ENCODE peak calls at places on chromosomes 12 and 14, in seven cellular contexts. J, L, U, R, I, C and M are unnamed samples. For H3K27me3, the result is how much of the 10 kb centered on the place peaks cover.

GRCh38 chr12:104372048-104372720 is 68.6 kb downstream of the EID3 start:
- DNase-seq in J (no peak), L (no peak), U (no peak), R (no peak), I (peak), C (no peak), M (no peak)

GRCh38 chr14:106822905-106823304 is 1296.5 kb downstream of the TMEM121 start:
- DNase-seq in J (no peak), L (no peak), U (no peak), R (no peak), I (no peak), C (no peak), M (no peak)

GRCh38 chr12:4225571-4225970 is 48.0 kb upstream of the CCND2 start:
- DNase-seq in J (no peak), L (no peak), U (no peak), R (no peak), I (peak), C (no peak), M (no peak)

GRCh38 chr14:65280653-65281052 is 131.9 kb upstream of the FUT8 start:
- DNase-seq in J (no peak), L (no peak), U (no peak), R (no peak), I (no peak), C (no peak), M (no peak)

GRCh38 chr14:50599700-50600444 is 39.9 kb downstream of the ATL1 start:
- DNase-seq in J (no peak), L (peak), U (no peak), R (no peak), I (no peak), C (no peak), M (no peak)

GRCh38 chr12:121793501-121793835 is at the start of gene RHOF:
- DNase-seq in J (no peak), L (no peak), U (no peak), R (peak), I (no peak), C (peak), M (no peak)

GRCh38 chr12:27332407-27333310 is at the start of gene BMAL2:
- DNase-seq in J (no peak), L (peak), U (peak), R (peak), I (no peak), C (peak), M (peak)

GRCh38 chr12:85065816-85066482 is 29.8 kb downstream of the LRRIQ1 start:
- DNase-seq in J (no peak), L (no peak), U (no peak), R (no peak), I (no peak), C (no peak), M (no peak)

GRCh38 chr12:101521136-101521535 is 46.0 kb downstream of the SPIC start:
- DNase-seq in J (no peak), L (no peak), U (no peak), R (no peak), I (no peak), C (no peak), M (no peak)

GRCh38 chr14:24809147-24809546 is 175.2 kb upstream of the GZMB start:
- DNase-seq in J (no peak), L (no peak), U (no peak), R (no peak), I (no peak), C (no peak), M (no peak)

GRCh38 chr14:65531148-65531547 is 118.6 kb downstream of the FUT8 start:
- DNase-seq in J (no peak), L (no peak), U (no peak), R (no peak), I (no peak), C (no peak), M (no peak)

GRCh38 chr12:112711026-112711425 is 80.5 kb upstream of the RPH3A start:
- DNase-seq in J (no peak), L (no peak), U (no peak), R (no peak), I (no peak), C (no peak), M (no peak)

GRCh38 chr12:4824415-4824814 is 85.3 kb upstream of the KCNA1 start:
- DNase-seq in J (no peak), L (peak), U (no peak), R (no peak), I (no peak), C (no peak), M (no peak)

GRCh38 chr14:22375321-22375930 is 213.6 kb downstream of the DAD1 start:
- DNase-seq in J (no peak), L (peak), U (no peak), R (no peak), I (no peak), C (no peak), M (peak)

GRCh38 chr14:26394114-26394855 is 203.5 kb downstream of the NOVA1 start:
- DNase-seq in J (no peak), L (peak), U (no peak), R (peak), I (no peak), C (no peak), M (peak)

GRCh38 chr12:13425766-13426165 is 229.2 kb downstream of the EMP1 start:
- DNase-seq in J (no peak), L (peak), U (no peak), R (no peak), I (no peak), C (no peak), M (no peak)

GRCh38 chr14:70672328-70672675 is 30.6 kb downstream of the TTC9 start:
- DNase-seq in J (no peak), L (no peak), U (no peak), R (no peak), I (no peak), C (no peak), M (no peak)

GRCh38 chr14:101072945-101073597 is 169.5 kb upstream of the RTL1 start:
- DNase-seq in J (no peak), L (peak), U (no peak), R (peak), I (peak), C (no peak), M (peak)

GRCh38 chr14:55028066-55028465 is 1.0 kb downstream of the SOCS4 start:
- DNase-seq in J (no peak), L (peak), U (no peak), R (no peak), I (no peak), C (no peak), M (no peak)

GRCh38 chr14:90382491-90383125 is 14.2 kb upstream of the CALM1 start:
- DNase-seq in J (no peak), L (peak), U (peak), R (peak), I (peak), C (peak), M (peak)

GRCh38 chr12:22437031-22437806 is 102.7 kb upstream of the ST8SIA1 start:
- DNase-seq in J (no peak), L (no peak), U (no peak), R (no peak), I (no peak), C (peak), M (no peak)

GRCh38 chr14:80974338-80975078 is 19.1 kb downstream of the TSHR start:
- DNase-seq in J (no peak), L (no peak), U (no peak), R (no peak), I (no peak), C (no peak), M (no peak)

GRCh38 chr12:106903241-106903950 is 52.3 kb upstream of the TMEM263 start:
- DNase-seq in J (no peak), L (peak), U (peak), R (peak), I (peak), C (peak), M (peak)

GRCh38 chr12:54206807-54207206 is 18.0 kb upstream of the SMUG1 start:
- DNase-seq in J (no peak), L (no peak), U (no peak), R (no peak), I (no peak), C (no peak), M (no peak)

GRCh38 chr12:133204264-133204603 is 22.9 kb downstream of the ZNF268 start:
- DNase-seq in J (no peak), L (no peak), U (no peak), R (no peak), I (no peak), C (no peak), M (no peak)

GRCh38 chr14:23930742-23931141 is 22.8 kb upstream of the DHRS4 start:
- DNase-seq in J (no peak), L (peak), U (no peak), R (no peak), I (peak), C (no peak), M (no peak)

GRCh38 chr12:30278401-30278800 is 417.3 kb downstream of the IPO8 start:
- DNase-seq in J (no peak), L (no peak), U (no peak), R (no peak), I (no peak), C (no peak), M (no peak)

GRCh38 chr12:45670339-45671065 is 59.0 kb upstream of the ARID2 start:
- DNase-seq in J (no peak), L (no peak), U (no peak), R (no peak), I (no peak), C (no peak), M (no peak)

GRCh38 chr12:124995200-124995961 is 1.9 kb downstream of the BRI3BP start:
- DNase-seq in J (no peak), L (no peak), U (no peak), R (no peak), I (no peak), C (no peak), M (no peak)

GRCh38 chr12:554001-554285 is 94.2 kb downstream of the B4GALNT3 start:
- DNase-seq in J (no peak), L (no peak), U (no peak), R (no peak), I (no peak), C (no peak), M (no peak)

GRCh38 chr14:37665951-37666350 is 70.5 kb downstream of the TTC6 start:
- DNase-seq in J (no peak), L (no peak), U (no peak), R (no peak), I (no peak), C (no peak), M (no peak)

GRCh38 chr14:64715146-64715627 is 11.0 kb downstream of the PLEKHG3 start:
- DNase-seq in J (no peak), L (no peak), U (no peak), R (no peak), I (no peak), C (no peak), M (no peak)

GRCh38 chr12:63989301-63989845 is 144.9 kb downstream of the SRGAP1 start:
- DNase-seq in J (no peak), L (peak), U (no peak), R (peak), I (no peak), C (no peak), M (no peak)

GRCh38 chr12:14952295-14952995 is 9.0 kb downstream of the ARHGDIB start:
- DNase-seq in J (no peak), L (peak), U (peak), R (no peak), I (no peak), C (no peak), M (no peak)

GRCh38 chr14:99915305-99916090 is 122.3 kb downstream of the EML1 start:
- DNase-seq in J (no peak), L (no peak), U (no peak), R (no peak), I (no peak), C (no peak), M (no peak)

GRCh38 chr12:46555379-46555778 is 182.8 kb upstream of the SLC38A2 start:
- DNase-seq in J (no peak), L (peak), U (no peak), R (no peak), I (no peak), C (no peak), M (no peak)

GRCh38 chr12:97131220-97131981 is 224.3 kb downstream of the NEDD1 start:
- DNase-seq in J (no peak), L (no peak), U (no peak), R (no peak), I (no peak), C (no peak), M (peak)

GRCh38 chr12:97140355-97140754 is 233.3 kb downstream of the NEDD1 start:
- DNase-seq in J (no peak), L (no peak), U (no peak), R (no peak), I (no peak), C (no peak), M (no peak)

GRCh38 chr12:97132270-97132669 is 225.2 kb downstream of the NEDD1 start:
- DNase-seq in J (no peak), L (no peak), U (no peak), R (no peak), I (no peak), C (no peak), M (no peak)

GRCh38 chr12:97134495-97134894 is 227.4 kb downstream of the NEDD1 start:
- DNase-seq in J (no peak), L (no peak), U (no peak), R (no peak), I (no peak), C (no peak), M (no peak)
- TF ChIP-seq CTCF in J (no peak), L (no peak), U (no peak), R (no peak), I (no peak), C (no peak), M (peak)

GRCh38 chr14:28763914-28764848 is 2.4 kb upstream of the FOXG1 start:
- DNase-seq in J (no peak), L (no peak), U (no peak), R (no peak), I (no peak), C (no peak), M (no peak)

GRCh38 chr14:28760431-28760996 is 6.1 kb upstream of the FOXG1 start:
- DNase-seq in J (no peak), L (no peak), U (no peak), R (no peak), I (no peak), C (no peak), M (no peak)

GRCh38 chr14:28762949-28763313 is 3.7 kb upstream of the FOXG1 start:
- DNase-seq in J (no peak), L (no peak), U (no peak), R (no peak), I (no peak), C (no peak), M (no peak)

GRCh38 chr14:28761438-28762289 is 4.9 kb upstream of the FOXG1 start:
- DNase-seq in J (no peak), L (no peak), U (no peak), R (no peak), I (no peak), C (no peak), M (no peak)

GRCh38 chr14:28762290-28762948 is 4.2 kb upstream of the FOXG1 start:
- DNase-seq in J (no peak), L (no peak), U (no peak), R (no peak), I (no peak), C (no peak), M (no peak)
- H3K27me3 ChIP-seq in J (half or more), L (half or more), U (half or more), R (under half), I (half or more), C (under half), M (under half)

GRCh38 chr14:58571256-58571655 is 66.5 kb upstream of the DACT1 start:
- DNase-seq in J (no peak), L (no peak), U (no peak), R (no peak), I (no peak), C (no peak), M (no peak)

GRCh38 chr14:58572092-58572853 is 65.5 kb upstream of the DACT1 start:
- DNase-seq in J (no peak), L (peak), U (no peak), R (no peak), I (no peak), C (no peak), M (no peak)

GRCh38 chr14:58574623-58575022 is 63.1 kb upstream of the DACT1 start:
- DNase-seq in J (no peak), L (no peak), U (no peak), R (no peak), I (no peak), C (no peak), M (no peak)
- TF ChIP-seq CTCF in J (no peak), L (peak), U (no peak), R (no peak), I (no peak), C (no peak), M (no peak)

DNA sequence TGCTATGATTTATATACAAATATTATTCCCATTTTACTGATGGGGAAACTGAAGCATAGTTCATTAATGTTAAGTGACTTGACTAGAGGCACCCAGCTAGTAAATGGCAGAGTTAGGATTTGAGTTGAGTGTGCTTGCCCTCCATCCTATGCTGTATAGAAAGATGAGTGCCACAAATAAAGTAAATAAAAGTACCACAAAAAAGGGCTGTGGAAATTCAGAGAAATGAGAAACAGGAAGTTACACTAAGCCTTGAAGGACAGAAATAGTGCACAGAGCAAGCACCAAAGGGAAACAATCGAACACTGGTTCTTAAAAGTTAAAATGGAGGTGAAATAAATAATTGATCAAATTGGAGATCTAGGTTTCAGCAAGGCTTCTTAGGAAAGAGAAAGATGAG is 9.2 kb upstream of the ABCD2 start:
- DNase-seq in J (no peak), L (no peak), U (no peak), R (no peak), I (no peak), C (no peak), M (no peak)
- H3K27me3 ChIP-seq in J (under half), L (under half), U (under half), R (under half), I (under half), C (under half), M (under half)

GRCh38 chr12:91887957-91888356 is 257.7 kb downstream of the BTG1 start:
- DNase-seq in J (no peak), L (no peak), U (no peak), R (no peak), I (no peak), C (no peak), M (no peak)
- TF ChIP-seq CTCF in J (no peak), L (no peak), U (no peak), R (no peak), I (no peak), C (no peak), M (no peak)

DNA sequence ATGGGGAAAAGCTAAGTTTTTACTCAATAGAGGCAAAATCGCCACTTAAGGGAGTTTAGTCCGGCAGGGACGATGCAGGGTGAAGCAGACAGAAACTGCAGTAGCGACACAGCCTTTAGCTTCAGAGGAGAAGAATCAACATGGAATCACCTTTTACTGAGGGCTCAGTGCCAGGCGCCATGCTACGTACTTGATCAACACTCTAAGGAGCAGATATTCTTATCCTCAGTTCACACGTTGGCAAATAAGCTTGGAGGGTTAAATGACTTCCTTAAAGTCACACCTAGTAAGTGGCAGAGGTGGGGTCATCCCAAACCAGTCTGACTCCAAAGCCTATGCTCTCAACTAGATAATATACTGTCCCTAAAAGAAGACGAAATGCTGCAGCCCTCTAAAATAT is 11.0 kb downstream of the CCDC92 start:
- DNase-seq in J (no peak), L (no peak), U (no peak), R (peak), I (peak), C (no peak), M (no peak)
- H3K27me3 ChIP-seq in J (under half), L (under half), U (under half), R (under half), I (under half), C (under half), M (under half)

GRCh38 chr12:109256011-109256410 is 53.1 kb downstream of the FOXN4 start:
- DNase-seq in J (no peak), L (no peak), U (no peak), R (no peak), I (no peak), C (no peak), M (no peak)
- TF ChIP-seq CTCF in J (no peak), L (no peak), U (no peak), R (no peak), I (no peak), C (no peak), M (no peak)

GRCh38 chr12:20432290-20432689 is 64.0 kb downstream of the PDE3A start:
- DNase-seq in J (no peak), L (no peak), U (no peak), R (no peak), I (no peak), C (no peak), M (no peak)
- H3K27me3 ChIP-seq in J (under half), L (under half), U (under half), R (under half), I (under half), C (under half), M (under half)

DNA sequence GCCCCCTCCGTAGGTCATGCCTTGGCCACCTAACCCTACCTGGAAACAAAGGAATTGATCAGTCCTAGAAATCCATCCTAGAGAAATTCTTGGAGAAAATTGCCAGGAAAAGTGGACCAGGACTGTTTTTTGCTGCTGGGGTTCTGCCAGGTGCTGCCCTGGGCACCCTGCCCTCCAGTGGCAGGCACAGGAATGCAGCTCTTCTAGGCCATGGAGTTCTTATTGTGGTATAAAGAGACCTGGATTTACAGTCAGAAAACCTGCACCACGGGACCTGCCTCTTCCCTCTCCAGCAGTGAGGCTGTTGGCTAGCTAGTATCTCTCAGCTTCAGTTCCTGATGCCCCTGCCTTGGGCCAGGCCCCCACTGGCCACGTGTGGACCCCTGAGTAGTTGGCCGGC is 59.7 kb downstream of the SLC24A4 start:
- DNase-seq in J (no peak), L (no peak), U (no peak), R (no peak), I (no peak), C (no peak), M (peak)
- TF ChIP-seq CTCF in J (no peak), L (peak), U (peak), R (no peak), I (no peak), C (peak), M (no peak)

DNA sequence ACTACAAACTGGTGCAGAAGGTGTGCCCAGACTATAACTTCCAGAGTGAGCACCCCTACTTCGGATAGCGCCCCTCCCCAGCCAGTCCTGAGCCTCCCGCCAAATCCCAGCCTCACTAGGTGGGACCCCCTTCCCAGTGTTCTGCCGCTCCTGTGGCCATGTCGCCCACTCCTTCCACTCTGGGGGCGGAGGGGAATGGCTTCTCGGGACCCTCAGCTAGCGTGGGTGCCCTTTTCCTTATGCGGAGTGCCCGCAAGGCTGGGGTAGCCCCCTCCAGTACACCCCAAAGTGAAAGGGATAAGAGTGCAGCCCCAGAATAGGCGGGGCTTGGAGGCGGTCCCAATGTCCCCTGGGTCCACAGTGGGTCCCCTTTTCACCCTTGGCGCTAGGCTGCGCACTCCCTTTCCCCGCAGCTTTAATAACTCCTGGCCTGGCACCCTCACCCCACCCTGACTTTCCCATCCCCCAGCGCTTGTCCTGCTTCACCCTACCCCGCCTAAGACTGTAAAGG is 3.8 kb upstream of the SHMT2 start:
- DNase-seq in J (no peak), L (no peak), U (no peak), R (no peak), I (no peak), C (no peak), M (no peak)
- H3K27me3 ChIP-seq in J (half or more), L (under half), U (under half), R (under half), I (under half), C (under half), M (under half)